ENCODE peak calls at places on chromosomes 13 and 19, in seven cellular contexts. T is upper lobe of right lung; R is transverse colon; Y is colonic mucosa; N is body of pancreas; V is CD4-positive, CD25-positive, alpha-beta regulatory T cell; X is cardiac muscle cell. F is an unnamed sample. For H3K4me1 and H3K9me3, the result is how much of the 10 kb centered on the place peaks cover.

GRCh38 chr13:59230484-59231264 is 933.1 kb downstream of the DIAPH3 start:
- DNase-seq in Y (no peak), X (no peak), T (no peak), R (no peak), V (no peak), N (no peak), F (no peak)

GRCh38 chr13:106376411-106377112 is 158.9 kb downstream of the EFNB2 start:
- DNase-seq in V (no peak), N (peak), X (no peak), T (no peak), R (no peak), Y (no peak), F (peak)

GRCh38 chr13:107374038-107374437 is 806.1 kb upstream of the ARGLU1 start:
- DNase-seq in R (no peak), N (no peak), X (no peak), T (no peak), Y (no peak), V (no peak), F (no peak)

GRCh38 chr19:17156947-17157302 is 58.2 kb upstream of the USE1 start:
- DNase-seq in R (no peak), T (no peak), N (peak), V (no peak), X (no peak), Y (no peak), F (no peak)

GRCh38 chr13:110361365-110361911 is 54.4 kb downstream of the COL4A2 start:
- DNase-seq in Y (no peak), T (no peak), X (peak), N (peak), R (peak), V (no peak), F (no peak)

GRCh38 chr19:18660051-18660910 is 23.2 kb upstream of the CRTC1 start:
- DNase-seq in X (no peak), V (no peak), N (peak), T (peak), R (peak), Y (no peak), F (peak)

GRCh38 chr13:81990652-81991051 is 1649.7 kb upstream of the SPRY2 start:
- DNase-seq in T (no peak), V (no peak), N (no peak), X (no peak), Y (no peak), R (no peak), F (no peak)

GRCh38 chr13:111937763-111938375 is 129.1 kb upstream of the SOX1 start:
- DNase-seq in Y (no peak), R (no peak), V (no peak), T (peak), X (no peak), N (no peak), F (no peak)

GRCh38 chr13:79079351-79079839 is 326.7 kb downstream of the RBM26 start:
- DNase-seq in V (no peak), Y (peak), N (no peak), X (no peak), R (no peak), T (peak), F (no peak)

GRCh38 chr13:23750383-23751121 is 138.6 kb downstream of the MIPEP start:
- DNase-seq in X (no peak), T (no peak), V (no peak), R (no peak), Y (no peak), N (no peak), F (no peak)

GRCh38 chr13:104522235-104523072 is 1456.2 kb upstream of the SLC10A2 start:
- DNase-seq in N (no peak), X (no peak), Y (no peak), T (no peak), V (no peak), R (no peak), F (no peak)

GRCh38 chr13:110250258-110250891 is 56.6 kb downstream of the COL4A1 start:
- DNase-seq in T (no peak), V (no peak), X (no peak), N (peak), R (no peak), Y (no peak), F (peak)

GRCh38 chr13:75050419-75051066 is 431.4 kb downstream of the TBC1D4 start:
- DNase-seq in X (no peak), T (no peak), R (no peak), Y (no peak), N (no peak), V (no peak), F (no peak)

DNA sequence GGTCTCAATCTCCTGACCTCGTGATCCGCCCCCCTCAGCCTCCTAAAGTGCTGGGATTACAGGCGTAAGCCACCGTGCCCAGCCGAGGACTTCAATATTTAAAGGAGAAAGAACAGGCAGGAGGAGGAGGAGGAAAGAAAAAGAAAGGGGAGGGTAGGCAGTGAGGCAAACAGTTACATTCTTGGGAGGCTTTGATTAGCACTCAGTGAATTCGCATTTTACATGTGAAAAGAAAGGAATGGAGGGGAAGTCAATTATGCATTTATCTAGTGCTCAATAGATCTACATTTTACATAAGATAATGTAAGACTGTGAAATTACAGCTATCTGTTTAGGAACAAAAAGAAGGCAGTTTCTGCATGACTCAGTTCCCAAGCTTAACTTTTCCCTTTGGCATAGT is 30.9 kb upstream of the CXCL17 start:
- DNase-seq in X (no peak), V (no peak), R (no peak), Y (no peak), N (no peak), T (no peak), F (no peak)
- H3K4me1 ChIP-seq in X (under half), V (under half), R (under half), Y (under half), N (under half), T (under half), F (under half)

DNA sequence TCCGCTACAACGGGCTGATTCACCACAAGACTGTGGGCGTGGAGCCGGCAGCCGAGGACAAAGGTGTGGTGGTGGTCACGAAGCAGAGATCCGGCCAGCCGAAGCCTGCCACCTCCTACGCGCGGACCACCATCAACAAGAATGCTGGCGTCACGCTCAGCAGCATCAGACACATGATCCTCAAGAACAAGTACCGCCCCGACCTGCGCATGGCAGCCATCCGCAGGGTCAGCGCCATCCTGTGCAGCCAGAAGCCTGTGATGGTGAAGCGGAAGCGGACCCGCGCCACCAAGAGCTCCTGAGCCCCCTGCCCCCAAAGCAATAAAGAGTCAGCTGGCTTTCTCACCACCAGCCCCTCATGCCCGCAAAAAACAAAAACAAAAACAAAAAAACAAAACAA is 34.4 kb downstream of the ZNF44 start:
- DNase-seq in N (no peak), X (no peak), Y (no peak), V (no peak), R (no peak), T (no peak), F (no peak)
- H3K9me3 ChIP-seq in N (under half), X (under half), Y (under half), V (under half), R (under half), T (under half), F (under half)

GRCh38 chr19:5128251-5128931 is 159.5 kb downstream of the KDM4B start:
- DNase-seq in V (no peak), Y (no peak), R (no peak), N (peak), X (peak), T (no peak), F (no peak)
- H3K4me1 ChIP-seq in V (under half), Y (under half), R (under half), N (half or more), X (half or more), T (under half), F (under half)

GRCh38 chr19:43914051-43914450 is 21.0 kb downstream of the ZNF45 start:
- DNase-seq in R (no peak), Y (no peak), X (no peak), T (no peak), N (no peak), V (no peak), F (no peak)
- H3K9me3 ChIP-seq in R (half or more), Y (under half), X (under half), T (half or more), N (under half), V (half or more), F (under half)

GRCh38 chr13:36912983-36913382 is 7.1 kb downstream of the SMAD9 start:
- DNase-seq in T (no peak), X (no peak), V (no peak), Y (no peak), N (no peak), R (no peak), F (no peak)
- H3K4me1 ChIP-seq in T (under half), X (half or more), V (under half), Y (under half), N (under half), R (under half), F (under half)